ENCODE peak calls at places on chromosome X, in five cellular contexts. X is HCT116, G is right lobe of liver, O is IMR-90, Y is SJSA1. A is an unnamed sample.

GRCh38 chrX:130741584-130741983 is 161.4 kb downstream of the ENOX2 start:
- DNase-seq in X (no peak), G (no peak), O (no peak), Y (no peak), A (no peak)

GRCh38 chrX:47366051-47366722 is 4.2 kb upstream of the ZNF157 start:
- DNase-seq in X (no peak), G (peak), O (peak), Y (peak), A (peak)

GRCh38 chrX:17374619-17375360 is at the start of gene NHS:
- DNase-seq in X (peak), G (peak), O (peak), Y (peak), A (no peak)

GRCh38 chrX:80648023-80648422 is 161.7 kb downstream of the BRWD3 start:
- DNase-seq in X (no peak), G (no peak), O (no peak), Y (no peak), A (no peak)

GRCh38 chrX:10071451-10072163 is 85.2 kb upstream of the CLCN4 start:
- DNase-seq in X (no peak), G (no peak), O (no peak), Y (no peak), A (no peak)

GRCh38 chrX:2343413-2343812 is 157.4 kb downstream of the DHRSX start:
- DNase-seq in X (no peak), G (no peak), O (no peak), Y (no peak), A (no peak)

GRCh38 chrX:118346258-118347094 is 570 bp downstream of the WDR44 start:
- DNase-seq in X (no peak), G (peak), O (no peak), Y (no peak), A (no peak)

GRCh38 chrX:65679071-65679540 is 11.7 kb downstream of the MSN start:
- DNase-seq in X (no peak), G (no peak), O (peak), Y (peak), A (no peak)

GRCh38 chrX:21612154-21612553 is 46.0 kb downstream of the KLHL34 start:
- DNase-seq in X (no peak), G (no peak), O (no peak), Y (no peak), A (no peak)

GRCh38 chrX:53714580-53715335 is 28.2 kb upstream of the HUWE1 start:
- DNase-seq in X (peak), G (no peak), O (peak), Y (peak), A (no peak)
- H3K4me3 ChIP-seq in X (no peak), G (no peak), O (no peak), Y (no peak), A (no peak)

DNA sequence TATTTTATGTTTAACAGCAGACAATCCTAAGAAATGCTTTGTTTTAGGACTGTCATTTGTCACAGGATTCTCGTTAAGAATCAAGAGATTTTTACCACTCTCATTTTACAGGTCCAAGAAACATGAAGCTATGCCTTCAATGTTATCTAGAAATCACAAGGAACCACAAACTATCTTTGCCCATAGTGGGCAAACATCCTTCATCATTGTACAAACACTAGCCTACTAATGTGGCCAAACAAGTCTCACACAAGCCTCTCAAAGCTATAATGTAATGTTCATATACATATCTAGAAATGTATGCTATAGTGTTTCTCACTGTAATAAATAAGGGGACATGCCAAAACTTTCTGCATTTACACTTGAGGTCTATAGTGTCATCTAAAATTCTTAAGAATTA is 26.8 kb downstream of the ZMAT1 start:
- DNase-seq in X (no peak), G (no peak), O (no peak), Y (no peak), A (no peak)
- H3K4me3 ChIP-seq in X (no peak), G (no peak), O (no peak), Y (no peak), A (no peak)

DNA sequence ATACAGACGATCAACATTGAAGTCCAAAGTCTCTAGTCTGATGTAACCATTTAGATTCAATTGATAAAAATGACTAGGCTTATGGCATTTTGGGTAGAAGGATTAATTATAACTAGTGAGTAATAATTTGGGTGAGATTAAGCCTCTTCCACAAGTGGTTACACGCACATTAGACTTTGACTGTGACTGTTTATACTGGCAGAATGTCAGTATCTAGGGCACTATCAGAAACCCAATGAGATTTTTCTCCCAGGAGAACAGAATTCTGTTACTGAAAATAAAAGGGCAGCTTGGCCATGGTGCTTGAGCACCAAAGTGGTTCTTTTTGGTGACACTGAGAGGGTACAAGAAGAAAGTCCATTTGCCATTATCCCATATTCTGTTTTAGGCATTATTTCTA is 3.3 kb downstream of the PLS3 start:
- DNase-seq in X (no peak), G (no peak), O (peak), Y (no peak), A (no peak)
- H3K4me3 ChIP-seq in X (no peak), G (no peak), O (no peak), Y (no peak), A (no peak)

DNA sequence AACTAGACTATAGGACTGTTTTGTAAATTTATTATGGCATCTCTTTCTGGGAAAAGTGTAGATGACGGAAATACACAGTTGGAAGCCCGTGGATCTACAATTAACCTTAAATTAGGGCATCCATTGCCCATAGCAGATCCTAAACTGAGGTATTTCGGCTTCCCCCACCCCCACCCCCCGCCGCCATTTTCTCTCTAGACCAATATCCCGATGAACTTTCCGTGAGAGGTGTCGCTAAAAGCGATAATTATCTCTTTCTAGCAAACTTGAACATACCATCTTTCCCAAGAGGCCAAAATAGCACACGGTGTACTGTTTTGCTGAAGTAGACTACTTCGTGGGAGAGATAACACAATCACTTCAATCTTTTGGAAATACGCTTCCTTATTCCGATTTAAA is 584 bp downstream of the KLHL15 start:
- DNase-seq in X (no peak), G (no peak), O (no peak), Y (peak), A (no peak)
- H3K4me3 ChIP-seq in X (peak), G (peak), O (peak), Y (peak), A (peak)

A was measured in retinal pigment epithelial cell.